ENCODE peak calls at places on chromosomes 3 and 15, in nine cellular contexts. E is astrocyte of the cerebellum; D is cerebellar nuclear complex; N is substantia nigra; Y is H54; O is CD4-positive, alpha-beta T cell; W is neural crest cell; Q is GM18507; J is HCT116. S is an unnamed sample.

GRCh38 chr15:62957130-62957529 is 85.4 kb upstream of the TPM1 start:
- DNase-seq in Y (no peak), O (no peak), N (no peak), E (no peak), D (no peak), W (no peak), J (no peak), Q (no peak), S (no peak)

GRCh38 chr3:185460719-185461350 is 38.0 kb downstream of the TMEM41A start:
- DNase-seq in Q (no peak), Y (peak), J (peak), E (peak), N (no peak), D (no peak), W (no peak), O (no peak), S (no peak)

GRCh38 chr3:100586832-100587231 is 22.6 kb upstream of the ADGRG7 start:
- DNase-seq in Y (no peak), O (no peak), J (no peak), W (no peak), D (no peak), Q (no peak), E (no peak), N (no peak), S (no peak)

GRCh38 chr15:85813234-85813633 is 18.5 kb upstream of the KLHL25 start:
- DNase-seq in W (no peak), D (no peak), N (no peak), Q (no peak), J (no peak), Y (no peak), O (no peak), E (no peak), S (no peak)

GRCh38 chr15:72155635-72156616 is 37.7 kb downstream of the SENP8 start:
- DNase-seq in O (peak), J (peak), Q (peak), W (peak), E (peak), D (peak), N (peak), Y (peak), S (peak)

GRCh38 chr3:58998476-58999117 is 51.2 kb downstream of the CFAP20DC start:
- DNase-seq in O (no peak), J (peak), D (no peak), Y (peak), Q (no peak), W (no peak), N (no peak), E (peak), S (no peak)

GRCh38 chr15:40307421-40308165 is at the start of gene PLCB2:
- DNase-seq in Y (no peak), D (no peak), O (peak), N (peak), J (no peak), Q (peak), E (no peak), W (no peak), S (peak)

GRCh38 chr3:12663311-12663935 is 494 bp downstream of the RAF1 start:
- DNase-seq in J (no peak), Y (no peak), E (no peak), O (peak), Q (no peak), W (no peak), D (no peak), N (peak), S (no peak)

GRCh38 chr3:126157083-126157768 is 23.2 kb downstream of the ALDH1L1 start:
- DNase-seq in W (no peak), Q (no peak), D (no peak), J (no peak), N (no peak), Y (no peak), O (no peak), E (no peak), S (no peak)

GRCh38 chr15:64134322-64134829 is 17.2 kb upstream of the SNX22 start:
- DNase-seq in Y (no peak), N (peak), Q (no peak), O (no peak), E (peak), D (no peak), J (no peak), W (no peak), S (peak)

GRCh38 chr3:187889601-187890404 is 144.5 kb upstream of the BCL6 start:
- DNase-seq in N (no peak), E (no peak), Q (no peak), Y (no peak), D (no peak), O (no peak), J (peak), W (no peak), S (no peak)

GRCh38 chr3:135229018-135229495 is 434.0 kb downstream of the EPHB1 start:
- DNase-seq in N (no peak), J (no peak), W (no peak), D (peak), Y (no peak), Q (no peak), E (no peak), O (no peak), S (no peak)

GRCh38 chr15:68440136-68440535 is 8.2 kb upstream of the ITGA11 start:
- DNase-seq in J (no peak), N (no peak), E (no peak), O (no peak), Y (no peak), Q (no peak), D (no peak), W (no peak), S (no peak)

GRCh38 chr3:72152551-72153476 is 367.9 kb upstream of the PROK2 start:
- DNase-seq in D (no peak), Y (no peak), E (peak), J (peak), O (no peak), N (peak), W (no peak), Q (no peak), S (peak)

GRCh38 chr3:30350011-30350410 is 256.4 kb upstream of the TGFBR2 start:
- DNase-seq in J (no peak), W (no peak), E (no peak), O (no peak), D (no peak), Q (no peak), Y (no peak), N (no peak), S (no peak)

GRCh38 chr3:195001961-195002861 is 268.7 kb downstream of the XXYLT1 start:
- DNase-seq in O (no peak), Y (peak), E (no peak), W (peak), D (no peak), J (peak), N (no peak), Q (peak), S (peak)

GRCh38 chr3:170760174-170760526 is 109.8 kb downstream of the RPL22L1 start:
- DNase-seq in W (no peak), O (no peak), Y (no peak), D (no peak), N (no peak), E (no peak), Q (no peak), J (no peak), S (no peak)

GRCh38 chr15:96300808-96301207 is 29.7 kb upstream of the NR2F2 start:
- DNase-seq in D (no peak), Q (no peak), O (no peak), E (no peak), W (no peak), N (no peak), J (no peak), Y (no peak), S (no peak)

GRCh38 chr15:55407949-55408766 is at the start of the genes CCPG1 and PIERCE2:
- DNase-seq in J (peak), O (peak), Y (peak), N (peak), E (peak), Q (peak), W (peak), D (peak), S (peak)

GRCh38 chr15:89052474-89052873 is 35.8 kb upstream of the ABHD2 start:
- DNase-seq in Q (no peak), Y (no peak), D (no peak), E (peak), W (no peak), N (no peak), O (no peak), J (no peak), S (no peak)

GRCh38 chr3:183178833-183179549 is 16.5 kb upstream of the LAMP3 start:
- DNase-seq in J (no peak), Y (peak), W (peak), O (no peak), Q (no peak), E (no peak), D (no peak), N (peak), S (peak)

GRCh38 chr3:184361932-184362667 is 590 bp downstream of the POLR2H start:
- DNase-seq in O (peak), Y (peak), N (peak), D (no peak), W (peak), Q (peak), E (no peak), J (peak), S (peak)

GRCh38 chr3:172156309-172156998 is 117.1 kb downstream of the FNDC3B start:
- DNase-seq in W (no peak), Q (no peak), E (no peak), O (no peak), N (no peak), J (peak), D (no peak), Y (no peak), S (peak)

GRCh38 chr3:197234947-197235914 is 63.2 kb downstream of the DLG1 start:
- DNase-seq in Q (no peak), W (no peak), J (no peak), N (no peak), D (no peak), Y (no peak), O (no peak), E (no peak), S (no peak)

GRCh38 chr3:150254199-150254786 is 153.8 kb upstream of the TSC22D2 start:
- DNase-seq in Q (no peak), W (no peak), O (no peak), D (no peak), N (no peak), J (no peak), Y (no peak), E (no peak), S (no peak)

GRCh38 chr15:74724570-74725240 is 623 bp downstream of the CYP1A1 start:
- DNase-seq in Q (no peak), Y (no peak), E (no peak), J (no peak), O (no peak), D (no peak), N (no peak), W (no peak), S (no peak)

GRCh38 chr15:25176991-25177954 is 222.5 kb downstream of the SNRPN start:
- DNase-seq in E (no peak), W (no peak), D (no peak), Q (no peak), O (no peak), Y (no peak), N (no peak), J (no peak), S (peak)

GRCh38 chr3:142723665-142723967 is 218 bp upstream of the TRPC1 start:
- DNase-seq in W (no peak), O (no peak), E (no peak), D (no peak), Y (no peak), J (no peak), Q (no peak), N (no peak), S (no peak)

GRCh38 chr3:69853033-69853432 is 113.8 kb downstream of the MITF start:
- DNase-seq in W (no peak), O (no peak), Q (no peak), J (no peak), D (no peak), Y (no peak), E (no peak), N (no peak), S (no peak)

GRCh38 chr3:10759495-10759894 is 56.5 kb upstream of the SLC6A11 start:
- DNase-seq in Y (no peak), W (no peak), J (no peak), N (no peak), E (no peak), Q (no peak), O (no peak), D (no peak), S (no peak)

S was measured in upper lobe of right lung.